ENCODE peak calls at places on chromosomes 5 and 9, in six cellular contexts. U is HepG2, T is heart left ventricle, E is cardiac muscle cell, W is dorsolateral prefrontal cortex, Y is Peyer's patch. I is an unnamed sample.

GRCh38 chr5:87268970-87269377 is 1.3 kb downstream of the RASA1 start:
- DNase-seq in U (no peak), T (no peak), E (no peak), W (no peak), Y (no peak), I (no peak)

GRCh38 chr9:136010176-136010575 is 49.0 kb upstream of the UBAC1 start:
- DNase-seq in U (no peak), T (peak), E (no peak), W (no peak), Y (no peak), I (no peak)

GRCh38 chr9:119273325-119273904 is 95.8 kb downstream of the BRINP1 start:
- DNase-seq in U (no peak), T (no peak), E (no peak), W (no peak), Y (no peak), I (no peak)

GRCh38 chr5:171790408-171790807 is 4.8 kb downstream of the SMIM23 start:
- DNase-seq in U (no peak), T (no peak), E (no peak), W (no peak), Y (no peak), I (no peak)

GRCh38 chr5:179293276-179293675 is 52.0 kb downstream of the ADAMTS2 start:
- DNase-seq in U (no peak), T (peak), E (no peak), W (no peak), Y (no peak), I (no peak)

GRCh38 chr5:117690603-117691002 is 1116.0 kb upstream of the SEMA6A start:
- DNase-seq in U (no peak), T (no peak), E (no peak), W (no peak), Y (no peak), I (no peak)

GRCh38 chr9:124873664-124874063 is 11.7 kb downstream of the ARPC5L start:
- DNase-seq in U (no peak), T (no peak), E (no peak), W (peak), Y (no peak), I (no peak)

GRCh38 chr5:76831108-76831447 is 12.2 kb downstream of the F2RL1 start:
- DNase-seq in U (no peak), T (no peak), E (no peak), W (no peak), Y (no peak), I (no peak)

GRCh38 chr9:68777070-68777763 is 72.2 kb downstream of the PIP5K1B start:
- DNase-seq in U (no peak), T (no peak), E (no peak), W (no peak), Y (no peak), I (no peak)

GRCh38 chr9:136848393-136849037 is 694 bp upstream of the PHPT1 start:
- DNase-seq in U (peak), T (no peak), E (peak), W (no peak), Y (peak), I (no peak)

GRCh38 chr5:163846512-163846911 is 341.1 kb downstream of the MAT2B start:
- DNase-seq in U (no peak), T (no peak), E (no peak), W (no peak), Y (no peak), I (no peak)

GRCh38 chr9:135343733-135344522 is 135.7 kb upstream of the PPP1R26 start:
- DNase-seq in U (peak), T (peak), E (peak), W (peak), Y (peak), I (no peak)

GRCh38 chr5:132059696-132060500 is 557 bp upstream of the IL3 start:
- DNase-seq in U (no peak), T (peak), E (no peak), W (peak), Y (peak), I (no peak)

GRCh38 chr5:77301447-77301878 is 91.0 kb downstream of the PDE8B start:
- DNase-seq in U (no peak), T (no peak), E (no peak), W (no peak), Y (no peak), I (no peak)

GRCh38 chr5:168887931-168888330 is 308.8 kb upstream of the PANK3 start:
- DNase-seq in U (no peak), T (no peak), E (no peak), W (no peak), Y (no peak), I (no peak)

GRCh38 chr5:181203842-181204560 is 995 bp downstream of the TRIM7 start:
- DNase-seq in U (no peak), T (no peak), E (no peak), W (no peak), Y (peak), I (no peak)

GRCh38 chr5:103439007-103439406 is 123.6 kb downstream of the NUDT12 start:
- DNase-seq in U (no peak), T (no peak), E (no peak), W (no peak), Y (no peak), I (no peak)

GRCh38 chr5:37836173-37837100 is 3.4 kb downstream of the GDNF start:
- DNase-seq in U (no peak), T (peak), E (peak), W (no peak), Y (no peak), I (no peak)

GRCh38 chr5:51433052-51433710 is 49.9 kb downstream of the ISL1 start:
- DNase-seq in U (no peak), T (no peak), E (no peak), W (no peak), Y (no peak), I (no peak)

GRCh38 chr5:160850439-160850838 is 1.6 kb downstream of the ATP10B start:
- DNase-seq in U (no peak), T (no peak), E (no peak), W (no peak), Y (no peak), I (no peak)

GRCh38 chr9:135990468-135991429 is 29.6 kb upstream of the UBAC1 start:
- DNase-seq in U (peak), T (peak), E (peak), W (no peak), Y (no peak), I (peak)

GRCh38 chr5:1203311-1203967 is 2.0 kb downstream of the SLC6A19 start:
- DNase-seq in U (no peak), T (peak), E (no peak), W (no peak), Y (no peak), I (no peak)

GRCh38 chr5:107893642-107894041 is 222.9 kb upstream of the EFNA5 start:
- DNase-seq in U (no peak), T (no peak), E (no peak), W (no peak), Y (no peak), I (no peak)

GRCh38 chr5:140106101-140106500 is 7.8 kb upstream of the PURA start:
- DNase-seq in U (no peak), T (no peak), E (no peak), W (no peak), Y (no peak), I (no peak)

GRCh38 chr5:43947870-43948269 is 344.9 kb downstream of the NNT start:
- DNase-seq in U (no peak), T (no peak), E (no peak), W (no peak), Y (no peak), I (no peak)

GRCh38 chr5:135825373-135826220 is 8.9 kb upstream of the SLC25A48 start:
- DNase-seq in U (no peak), T (no peak), E (no peak), W (no peak), Y (no peak), I (no peak)

GRCh38 chr9:110316255-110316921 is 21.3 kb downstream of the TXNDC8 start:
- DNase-seq in U (no peak), T (no peak), E (no peak), W (no peak), Y (no peak), I (no peak)

GRCh38 chr9:100216178-100216787 is 117.2 kb downstream of the INVS start:
- DNase-seq in U (peak), T (no peak), E (peak), W (no peak), Y (peak), I (peak)

GRCh38 chr9:74496819-74497749 is at the start of gene RORB:
- DNase-seq in U (no peak), T (peak), E (peak), W (peak), Y (peak), I (peak)

GRCh38 chr5:145660897-145661650 is 174.1 kb downstream of the PRELID2 start:
- DNase-seq in U (no peak), T (no peak), E (no peak), W (no peak), Y (no peak), I (no peak)

GRCh38 chr9:92722386-92723298 is 42.0 kb downstream of the BICD2 start:
- DNase-seq in U (no peak), T (no peak), E (no peak), W (no peak), Y (peak), I (no peak)
- H3K27ac ChIP-seq in U (no peak), T (no peak), E (no peak), W (peak), Y (no peak), I (no peak)

DNA sequence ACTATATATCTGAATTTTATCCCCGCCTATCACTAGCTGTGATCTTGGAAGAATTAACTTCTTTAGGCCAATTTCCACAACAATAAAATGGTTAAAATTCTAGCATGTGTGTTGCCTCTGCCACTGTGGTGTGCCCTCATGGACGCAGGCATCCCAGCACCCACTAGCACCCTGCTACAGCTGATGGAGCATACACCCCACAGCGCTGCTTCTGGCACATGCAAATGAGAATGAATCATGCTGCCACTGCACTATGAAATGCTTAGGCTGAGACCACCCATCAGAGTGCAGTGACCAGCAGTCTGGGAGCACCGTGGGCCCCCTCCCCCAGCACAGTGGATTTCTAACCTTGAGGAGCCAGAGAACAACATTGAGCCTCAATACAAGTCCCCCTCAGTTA is 54.4 kb downstream of the RGMB start:
- DNase-seq in U (no peak), T (no peak), E (no peak), W (no peak), Y (no peak), I (no peak)
- H3K27ac ChIP-seq in U (no peak), T (no peak), E (no peak), W (no peak), Y (no peak), I (no peak)

GRCh38 chr9:134293576-134294227 is 32.6 kb upstream of the RXRA start:
- DNase-seq in U (no peak), T (peak), E (no peak), W (peak), Y (no peak), I (no peak)
- H3K27ac ChIP-seq in U (no peak), T (no peak), E (no peak), W (peak), Y (peak), I (no peak)

DNA sequence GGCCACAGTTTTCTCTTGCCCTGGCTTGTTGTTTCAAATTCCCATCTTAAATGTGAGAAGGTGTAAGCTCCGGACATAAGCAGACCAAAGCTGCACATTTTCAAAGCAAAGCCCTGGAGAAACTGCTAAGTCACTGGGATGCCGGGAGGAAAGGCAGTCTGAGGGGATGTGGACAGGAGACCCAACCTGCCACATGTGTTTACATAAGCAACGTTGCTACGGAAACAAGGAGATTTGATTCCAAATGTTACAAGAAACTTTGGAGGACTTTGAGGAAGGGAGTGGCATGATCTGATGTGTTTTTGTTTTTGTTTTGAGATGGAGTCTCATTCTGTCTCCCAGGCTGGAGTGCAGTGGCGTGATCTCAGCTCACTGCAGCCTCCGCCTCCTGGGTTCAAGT is 25.7 kb upstream of the INSYN2B start:
- DNase-seq in U (no peak), T (no peak), E (no peak), W (no peak), Y (no peak), I (no peak)
- H3K27ac ChIP-seq in U (no peak), T (no peak), E (no peak), W (no peak), Y (no peak), I (no peak)

GRCh38 chr9:91196103-91196761 is 165.5 kb downstream of the AUH start:
- DNase-seq in U (peak), T (no peak), E (no peak), W (no peak), Y (no peak), I (no peak)
- H3K27ac ChIP-seq in U (peak), T (no peak), E (no peak), W (no peak), Y (peak), I (no peak)

GRCh38 chr9:105291938-105292337 is 47.5 kb downstream of the SLC44A1 start:
- DNase-seq in U (no peak), T (no peak), E (peak), W (no peak), Y (no peak), I (no peak)
- H3K27ac ChIP-seq in U (peak), T (no peak), E (peak), W (peak), Y (no peak), I (peak)